ENCODE peak calls at places on chromosomes 7 and 10, in four cellular contexts. Q is cardiac muscle cell, L is nephron progenitor cell, H is endothelial cell of umbilical vein. M is an unnamed sample.

GRCh38 chr7:68862736-68863135 is 735.5 kb upstream of the AUTS2 start:
- DNase-seq in L (no peak), Q (no peak), H (no peak), M (no peak)

GRCh38 chr10:70376436-70377378 is 5.7 kb downstream of the LRRC20 start:
- DNase-seq in L (no peak), H (peak; percentile 41), Q (no peak), M (no peak)

GRCh38 chr10:8183241-8183704 is 128.8 kb downstream of the GATA3 start:
- DNase-seq in Q (no peak), H (no peak), L (no peak), M (no peak)

GRCh38 chr7:44368455-44368854 is 43.1 kb upstream of the CAMK2B start:
- DNase-seq in L (no peak), Q (no peak), H (no peak), M (no peak)

GRCh38 chr7:112556633-112557032 is 75.8 kb downstream of the LSMEM1 start:
- DNase-seq in L (no peak), Q (no peak), H (no peak), M (no peak)

GRCh38 chr10:64594072-64594471 is 1072.9 kb downstream of the REEP3 start:
- DNase-seq in L (no peak), Q (no peak), H (no peak), M (no peak)

GRCh38 chr10:124105594-124105993 is 12.2 kb upstream of the CHST15 start:
- DNase-seq in L (no peak), Q (no peak), H (no peak), M (no peak)

GRCh38 chr10:132489053-132489703 is 48.4 kb upstream of the INPP5A start:
- DNase-seq in Q (no peak), L (no peak), H (no peak), M (no peak)

GRCh38 chr7:1466524-1467271 is 7.4 kb upstream of the MICALL2 start:
- DNase-seq in L (peak; percentile 81), H (peak; percentile 20), Q (peak; percentile 86), M (peak; percentile 62)

GRCh38 chr10:70925377-70926214 is 37.2 kb upstream of the PCBD1 start:
- DNase-seq in Q (peak; percentile 66), H (peak; percentile 30), L (peak; percentile 85), M (peak; percentile 78)

GRCh38 chr7:22860784-22861482 is 38.3 kb upstream of the TOMM7 start:
- DNase-seq in L (no peak), H (peak; percentile 21), Q (no peak), M (peak; percentile 44)

DNA sequence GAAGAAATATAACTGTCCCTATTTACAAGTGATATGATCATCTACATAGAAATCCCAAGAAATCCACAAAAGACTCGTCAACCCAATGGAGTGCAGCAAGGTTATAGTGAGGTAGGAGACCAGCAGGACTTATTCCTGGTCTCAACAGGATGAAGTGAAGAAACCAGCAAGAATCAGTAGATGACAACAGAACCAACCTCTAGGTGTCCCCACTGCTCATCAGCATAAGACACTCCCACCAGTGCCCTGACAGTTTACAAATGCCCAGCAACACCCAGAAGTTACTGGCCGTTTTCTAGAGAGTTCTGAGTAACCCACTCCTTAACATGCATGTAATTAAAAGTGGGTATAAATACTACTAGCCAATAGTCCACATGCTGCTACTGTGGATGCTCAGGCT is 470.5 kb upstream of the LRRTM3 start:
- DNase-seq in L (no peak), H (no peak), Q (no peak), M (no peak)
- TF ChIP-seq CTCF in L (no peak), H (no peak), Q (no peak), M (no peak)

GRCh38 chr10:102713814-102714620 is at the start of gene ARL3:
- DNase-seq in L (peak; percentile 96), H (peak; percentile 99), Q (peak; percentile 98), M (peak; percentile 97)
- TF ChIP-seq CTCF in L (peak; percentile 12), H (peak; percentile 78), Q (peak; percentile 40), M (no peak)

DNA sequence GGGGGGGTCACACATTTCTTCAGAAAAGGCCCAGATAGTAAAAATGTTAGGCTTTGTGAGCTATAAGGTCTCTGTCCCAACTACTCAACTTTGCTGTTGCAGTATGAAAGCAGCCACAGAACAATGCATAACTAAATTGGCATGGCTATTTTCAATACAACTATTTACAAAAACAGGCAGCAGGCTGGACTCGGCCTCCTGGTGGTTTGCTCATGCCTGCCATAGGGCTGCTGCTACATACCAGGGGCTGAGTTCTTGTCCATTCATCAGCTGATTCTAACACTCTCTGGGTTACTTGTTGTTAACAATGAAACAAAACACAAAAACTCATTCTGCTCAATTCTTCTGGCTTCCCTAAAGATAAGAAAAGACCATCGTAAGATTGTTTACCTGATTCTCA is 109.4 kb upstream of the ADAM12 start:
- DNase-seq in Q (no peak), H (no peak), L (no peak), M (no peak)
- TF ChIP-seq CTCF in Q (no peak), H (no peak), L (no peak), M (no peak)

GRCh38 chr7:101998904-101999236 is 181.4 kb downstream of the CUX1 start:
- DNase-seq in L (no peak), Q (peak; percentile 23), H (no peak), M (peak; percentile 53)

GRCh38 chr7:101998029-101998903 is 180.8 kb downstream of the CUX1 start:
- DNase-seq in H (no peak), Q (no peak), L (no peak), M (no peak)

GRCh38 chr7:101996876-101997275 is 179.4 kb downstream of the CUX1 start:
- DNase-seq in Q (no peak), L (no peak), H (no peak), M (no peak)

GRCh38 chr7:101995121-101995520 is 177.7 kb downstream of the CUX1 start:
- DNase-seq in H (peak; percentile 5), L (no peak), Q (no peak), M (no peak)

DNA sequence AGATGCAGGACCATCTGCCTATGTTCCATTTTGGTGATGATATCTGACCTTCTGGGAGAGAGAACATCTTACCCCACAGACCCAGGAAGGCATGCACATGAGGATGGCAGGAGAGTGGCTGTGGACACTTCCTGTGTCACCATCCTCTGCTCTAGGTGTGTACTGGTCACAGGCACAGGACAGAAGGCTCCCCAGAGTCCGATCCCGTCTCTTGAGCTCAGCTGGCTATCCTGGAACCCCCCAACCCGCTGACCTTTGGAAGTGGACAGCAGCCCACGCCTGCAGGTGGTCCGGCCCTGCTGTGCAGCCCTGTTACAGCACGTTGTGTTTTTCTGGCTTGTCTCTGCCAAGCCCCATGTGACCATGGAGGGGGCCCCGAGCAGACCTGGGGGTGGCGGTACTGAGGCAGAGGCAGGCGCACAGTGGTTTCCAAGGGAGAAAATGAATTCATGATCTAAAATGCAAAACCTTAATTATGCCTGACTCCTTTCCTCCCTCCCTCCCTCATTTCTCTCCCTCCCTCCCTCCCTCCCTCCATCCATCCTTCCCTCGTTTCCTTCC is 178.8 kb downstream of the CUX1 start:
- DNase-seq in L (no peak), Q (no peak), H (no peak), M (no peak)
- TF ChIP-seq CTCF in L (no peak), Q (no peak), H (no peak), M (no peak)

DNA sequence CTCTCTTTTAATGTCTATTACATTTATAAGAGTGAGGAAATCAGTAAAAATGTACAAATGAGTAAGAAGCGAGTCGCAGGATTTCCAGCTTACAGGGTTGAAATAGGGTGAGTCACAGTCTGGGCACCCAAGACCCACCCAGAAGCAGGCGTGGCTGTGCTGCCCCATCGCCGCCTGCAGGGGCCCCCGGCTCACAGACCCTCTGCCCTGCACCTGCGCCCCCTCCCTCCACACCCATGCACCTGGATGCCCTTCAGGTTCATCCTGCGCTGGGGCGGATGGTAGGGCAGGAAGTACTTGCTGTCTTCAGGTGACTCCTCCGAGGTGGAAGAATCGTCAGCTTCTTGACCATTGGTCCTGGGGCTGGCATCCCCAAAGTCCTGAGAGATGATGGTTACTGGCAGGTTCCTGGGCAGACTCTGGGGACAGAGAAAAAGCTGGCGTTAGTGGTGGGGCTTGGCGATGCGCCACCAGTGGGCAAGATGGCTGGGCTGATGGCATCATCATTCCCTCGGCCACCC is 90.2 kb upstream of the GNA12 start:
- DNase-seq in Q (no peak), H (peak; percentile 44), L (no peak), M (no peak)
- TF ChIP-seq CTCF in Q (no peak), H (peak; percentile 15), L (no peak), M (no peak)

DNA sequence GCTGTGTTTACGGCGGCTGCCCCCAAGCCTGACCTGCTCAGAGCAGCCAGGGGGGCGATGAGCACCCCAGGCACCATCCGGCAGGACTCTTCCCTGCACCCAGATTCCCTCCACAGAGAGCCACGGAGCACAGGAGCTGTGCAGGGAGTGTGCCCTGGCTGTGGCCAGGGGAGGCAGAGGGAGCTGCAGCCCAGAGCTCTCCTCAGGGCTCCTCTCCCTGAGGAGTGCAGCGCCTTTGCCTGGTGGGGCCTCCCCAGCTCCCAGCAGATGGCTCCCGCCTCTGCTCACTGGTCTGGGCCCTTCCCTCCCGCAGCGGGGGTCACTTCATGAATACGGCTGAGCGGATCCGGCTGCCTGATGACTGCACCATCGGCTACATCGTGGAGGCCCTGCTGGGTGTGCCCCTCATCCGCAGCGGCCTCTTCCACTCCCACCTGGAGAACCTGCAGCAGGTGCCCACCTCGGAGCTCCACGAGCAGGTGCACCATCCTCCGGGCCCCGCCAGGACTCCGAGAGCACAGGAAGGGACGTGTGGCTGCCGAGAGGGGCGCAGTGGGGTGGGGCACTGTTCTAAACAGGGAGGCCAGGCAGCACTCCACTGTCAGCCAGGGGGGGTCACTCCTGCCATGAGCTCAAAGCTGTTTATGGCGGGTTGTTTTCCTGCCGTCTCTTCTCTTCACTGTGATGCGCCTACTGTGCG is 6.5 kb downstream of the LFNG start:
- DNase-seq in L (no peak), H (no peak), Q (no peak), M (no peak)
- TF ChIP-seq CTCF in L (no peak), H (no peak), Q (no peak), M (no peak)

GRCh38 chr10:113052076-113052830 is 102.2 kb downstream of the TCF7L2 start:
- DNase-seq in L (no peak), Q (no peak), H (no peak), M (no peak)
- TF ChIP-seq CTCF in L (peak; percentile 11), Q (peak; percentile 29), H (peak; percentile 24), M (peak; percentile 16)

GRCh38 chr7:100641860-100642533 is 645 bp upstream of the TFR2 start:
- DNase-seq in H (no peak), Q (no peak), L (no peak), M (no peak)
- TF ChIP-seq CTCF in H (no peak), Q (no peak), L (no peak), M (no peak)

GRCh38 chr10:73246322-73246782 is 703 bp downstream of the DNAJC9 start:
- DNase-seq in Q (no peak), L (no peak), H (peak; percentile 49), M (no peak)

GRCh38 chr10:73248259-73248724 is 1.2 kb upstream of the DNAJC9 start:
- DNase-seq in L (no peak), Q (no peak), H (no peak), M (no peak)

GRCh38 chr10:73246783-73247508 is at the start of gene DNAJC9:
- DNase-seq in H (peak; percentile 96), L (peak; percentile 98), Q (peak; percentile 96), M (peak; percentile 98)

GRCh38 chr10:73244866-73245477 is 2.1 kb downstream of the DNAJC9 start:
- DNase-seq in H (peak; percentile 14), Q (no peak), L (no peak), M (no peak)

GRCh38 chr10:73247509-73248258 is 629 bp upstream of the DNAJC9 start:
- DNase-seq in L (no peak), Q (no peak), H (no peak), M (no peak)
- TF ChIP-seq CTCF in L (no peak), Q (no peak), H (no peak), M (no peak)

GRCh38 chr7:78176186-78176585 is 377.6 kb downstream of the PHTF2 start:
- DNase-seq in Q (no peak), L (no peak), H (no peak), M (no peak)
- TF ChIP-seq CTCF in Q (no peak), L (no peak), H (no peak), M (no peak)